ENCODE peak calls at places on chromosomes 12 and 14, in eight cellular contexts. D is SK-N-MC, Z is fibroblast of lung, E is HCT116, C is neural progenitor cell, V is endothelial cell of umbilical vein, G is GM23248, U is PC-3. Q is an unnamed sample.

GRCh38 chr14:85336257-85336656 is 193.7 kb upstream of the FLRT2 start:
- DNase-seq in D (no peak), Z (no peak), E (no peak), C (no peak), V (no peak), G (no peak), U (no peak), Q (no peak)

GRCh38 chr12:56987551-56988053 is 18.7 kb downstream of the ZBTB39 start:
- DNase-seq in D (no peak), Z (peak; percentile 57), E (peak; percentile 58), C (peak; percentile 89), V (peak; percentile 55), G (peak; percentile 84), U (peak; percentile 85), Q (peak; percentile 80)

GRCh38 chr12:116687888-116688287 is 50.0 kb downstream of the SPRING1 start:
- DNase-seq in D (no peak), Z (peak; percentile 5), E (peak; percentile 60), C (peak; percentile 67), V (peak; percentile 28), G (peak; percentile 48), U (peak; percentile 42), Q (peak; percentile 75)

GRCh38 chr14:93764211-93764659 is 24.1 kb downstream of the PRIMA1 start:
- DNase-seq in D (no peak), Z (peak; percentile 11), E (no peak), C (no peak), V (no peak), G (peak; percentile 32), U (peak; percentile 83), Q (no peak)

GRCh38 chr12:120100630-120101029 is 15.9 kb downstream of the RAB35 start:
- DNase-seq in D (no peak), Z (peak; percentile 42), E (no peak), C (no peak), V (peak; percentile 36), G (peak; percentile 73), U (no peak), Q (no peak)

GRCh38 chr14:101584049-101584859 is 23.0 kb downstream of the DIO3 start:
- DNase-seq in D (peak; percentile 97), Z (no peak), E (no peak), C (no peak), V (no peak), G (peak; percentile 58), U (no peak), Q (peak; percentile 91)

GRCh38 chr12:67663121-67663520 is 14.6 kb downstream of the DYRK2 start:
- DNase-seq in D (no peak), Z (peak; percentile 98), E (no peak), C (no peak), V (no peak), G (peak; percentile 89), U (no peak), Q (no peak)

GRCh38 chr14:94412671-94413638 is 24.6 kb upstream of the SERPINA1 start:
- DNase-seq in D (no peak), Z (no peak), E (no peak), C (no peak), V (no peak), G (no peak), U (peak; percentile 12), Q (no peak)

GRCh38 chr12:124107299-124107698 is 134.3 kb downstream of the ZNF664 start:
- DNase-seq in D (no peak), Z (no peak), E (no peak), C (no peak), V (no peak), G (no peak), U (no peak), Q (no peak)

GRCh38 chr12:49482095-49483051 is 56.5 kb upstream of the KCNH3 start:
- DNase-seq in D (no peak), Z (peak; percentile 48), E (no peak), C (no peak), V (no peak), G (peak; percentile 59), U (peak; percentile 45), Q (no peak)

GRCh38 chr12:105670664-105671063 is 340.2 kb downstream of the C12orf75 start:
- DNase-seq in D (no peak), Z (peak; percentile 76), E (no peak), C (no peak), V (no peak), G (peak; percentile 5), U (no peak), Q (no peak)

GRCh38 chr14:23033801-23034497 is 751 bp downstream of the PSMB5 start:
- DNase-seq in D (no peak), Z (no peak), E (no peak), C (no peak), V (no peak), G (peak; percentile 51), U (no peak), Q (peak; percentile 30)

GRCh38 chr14:96380735-96381134 is 11.2 kb upstream of the AK7 start:
- DNase-seq in D (no peak), Z (no peak), E (no peak), C (no peak), V (no peak), G (no peak), U (no peak), Q (no peak)

GRCh38 chr12:68402422-68402821 is 70.3 kb upstream of the MDM1 start:
- DNase-seq in D (no peak), Z (no peak), E (no peak), C (no peak), V (no peak), G (no peak), U (no peak), Q (no peak)

GRCh38 chr12:104350211-104350908 is 46.8 kb downstream of the EID3 start:
- DNase-seq in D (no peak), Z (no peak), E (no peak), C (no peak), V (no peak), G (no peak), U (no peak), Q (no peak)

GRCh38 chr12:93978553-93978952 is 169.8 kb upstream of the PLXNC1 start:
- DNase-seq in D (peak; percentile 14), Z (peak; percentile 78), E (no peak), C (no peak), V (no peak), G (peak; percentile 89), U (peak; percentile 34), Q (no peak)

GRCh38 chr12:85036241-85036707 is at the start of the genes LRRIQ1 and TSPAN19:
- DNase-seq in D (peak; percentile 60), Z (peak; percentile 87), E (peak; percentile 70), C (peak; percentile 99), V (peak; percentile 84), G (peak; percentile 88), U (peak; percentile 89), Q (peak; percentile 90)

GRCh38 chr12:93060071-93060665 is 131.1 kb upstream of the EEA1 start:
- DNase-seq in D (no peak), Z (no peak), E (no peak), C (no peak), V (no peak), G (no peak), U (no peak), Q (no peak)

GRCh38 chr14:105195533-105196227 is 14.6 kb upstream of the NUDT14 start:
- DNase-seq in D (no peak), Z (no peak), E (no peak), C (peak; percentile 56), V (peak; percentile 57), G (no peak), U (no peak), Q (peak; percentile 71)

GRCh38 chr12:54980341-54980740 is 4.2 kb downstream of the TESPA1 start:
- DNase-seq in D (no peak), Z (no peak), E (no peak), C (no peak), V (no peak), G (peak; percentile 17), U (no peak), Q (no peak)

GRCh38 chr12:125271850-125272249 is 206.6 kb downstream of the AACS start:
- DNase-seq in D (no peak), Z (peak; percentile 8), E (no peak), C (peak; percentile 30), V (no peak), G (no peak), U (no peak), Q (no peak)

GRCh38 chr12:62252576-62252975 is 7.6 kb upstream of the USP15 start:
- DNase-seq in D (no peak), Z (no peak), E (no peak), C (no peak), V (no peak), G (no peak), U (no peak), Q (no peak)

GRCh38 chr12:105507311-105508035 is 177.0 kb downstream of the C12orf75 start:
- DNase-seq in D (no peak), Z (peak; percentile 73), E (no peak), C (no peak), V (peak; percentile 60), G (no peak), U (no peak), Q (no peak)

GRCh38 chr12:46050805-46051204 is 60.4 kb upstream of the SCAF11 start:
- DNase-seq in D (no peak), Z (no peak), E (no peak), C (no peak), V (no peak), G (no peak), U (no peak), Q (no peak)
- H3K9me3 ChIP-seq in D (peaks cover 3% of the 10 kb centered on the region), Z (no peaks in the 10 kb centered on the region), E (peaks cover 20% of the 10 kb centered on the region), C (peaks cover 8% of the 10 kb centered on the region), V (no peaks in the 10 kb centered on the region), G (no peaks in the 10 kb centered on the region), U (peaks cover 10% of the 10 kb centered on the region), Q (peaks cover 18% of the 10 kb centered on the region)

GRCh38 chr12:19794116-19794515 is 354.8 kb downstream of the AEBP2 start:
- DNase-seq in D (no peak), Z (peak; percentile 81), E (no peak), C (no peak), V (no peak), G (no peak), U (no peak), Q (no peak)
- TF ChIP-seq EZH2 in D (no peak), Z (no peak), E (no peak), C (no peak), V (no peak), G (no peak), U (no peak), Q (no peak)

DNA sequence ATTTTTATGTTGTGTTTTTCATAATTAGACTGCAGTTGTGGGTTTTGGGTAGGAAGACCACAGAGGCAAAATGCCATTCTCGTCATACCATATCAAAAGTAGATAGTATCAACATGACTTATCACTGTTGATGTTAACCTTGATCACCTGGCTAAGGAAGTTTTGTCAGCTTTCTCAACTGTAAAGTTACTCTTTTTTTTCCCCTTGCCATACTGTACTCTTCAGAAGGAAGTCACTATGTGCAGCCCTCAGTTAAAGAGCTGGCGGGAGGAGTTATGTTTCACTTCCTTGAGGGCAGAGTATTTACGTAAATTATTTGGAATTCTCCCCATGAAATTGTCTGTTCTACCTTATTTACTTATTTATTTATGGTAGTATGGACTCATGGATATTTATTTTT is 78.7 kb downstream of the PRORP start:
- DNase-seq in D (no peak), Z (no peak), E (no peak), C (no peak), V (no peak), G (no peak), U (no peak), Q (no peak)
- H3K4me3 ChIP-seq in D (no peak overlapping the region), Z (no peak overlapping the region), E (no peak overlapping the region), C (no peak overlapping the region), V (no peak overlapping the region), G (no peak overlapping the region), U (no peak overlapping the region), Q (no peak overlapping the region)

DNA sequence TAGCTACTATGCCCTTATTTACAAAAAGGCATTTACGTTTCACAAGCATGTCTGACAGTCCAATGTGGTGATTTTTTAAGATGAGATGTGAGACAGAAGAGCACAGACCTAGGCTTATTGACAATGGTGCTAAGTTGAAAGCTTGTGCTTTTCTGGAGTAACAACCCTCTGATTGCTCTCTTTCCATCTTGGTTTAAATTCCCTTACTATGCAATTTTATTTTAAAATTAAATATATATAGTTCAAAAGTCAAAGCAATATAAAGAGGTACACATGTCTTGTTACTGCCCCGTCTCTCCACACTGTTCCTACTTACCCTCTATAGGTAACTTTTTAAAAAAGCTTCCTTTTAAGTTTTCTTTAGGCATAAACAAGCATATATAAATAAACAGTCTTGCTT is 39.4 kb upstream of the BBS10 start:
- DNase-seq in D (no peak), Z (no peak), E (no peak), C (no peak), V (no peak), G (no peak), U (no peak), Q (no peak)
- H3K9me3 ChIP-seq in D (no peaks in the 10 kb centered on the region), Z (no peaks in the 10 kb centered on the region), E (no peaks in the 10 kb centered on the region), C (no peaks in the 10 kb centered on the region), V (no peaks in the 10 kb centered on the region), G (no peaks in the 10 kb centered on the region), U (no peaks in the 10 kb centered on the region), Q (no peaks in the 10 kb centered on the region)